ENCODE peak calls at places on chromosomes 11 and 22, in ten cellular contexts. N, Y, A, Q, M, L, K, O, U and Z are unnamed samples.

GRCh38 chr11:68313574-68314202 is 1.3 kb downstream of the LRP5 start:
- DNase-seq in N (peak; percentile 49), Y (no peak), A (no peak), Q (no peak), M (no peak), L (peak; percentile 38), K (no peak), O (no peak), U (no peak), Z (peak; percentile 52)

GRCh38 chr22:25602924-25603323 is 38.4 kb downstream of the GRK3 start:
- DNase-seq in N (no peak), Y (no peak), A (no peak), Q (no peak), M (no peak), L (no peak), K (no peak), O (no peak), U (no peak), Z (no peak)

GRCh38 chr11:117836077-117836960 is 11.8 kb upstream of the FXYD2 start:
- DNase-seq in N (no peak), Y (no peak), A (no peak), Q (no peak), M (peak; percentile 45), L (no peak), K (no peak), O (peak; percentile 42), U (no peak), Z (no peak)

GRCh38 chr11:44787070-44787469 is 60.3 kb downstream of the TSPAN18 start:
- DNase-seq in N (no peak), Y (no peak), A (no peak), Q (no peak), M (no peak), L (no peak), K (no peak), O (no peak), U (no peak), Z (no peak)

GRCh38 chr22:37059876-37060449 is 8.4 kb downstream of the KCTD17 start:
- DNase-seq in N (no peak), Y (no peak), A (no peak), Q (no peak), M (no peak), L (no peak), K (peak; percentile 3), O (no peak), U (no peak), Z (no peak)

GRCh38 chr22:26914786-26915185 is 257.4 kb downstream of the MIAT start:
- DNase-seq in N (no peak), Y (no peak), A (no peak), Q (no peak), M (no peak), L (no peak), K (no peak), O (no peak), U (no peak), Z (no peak)

GRCh38 chr11:87295237-87295636 is 257.5 kb downstream of the TMEM135 start:
- DNase-seq in N (no peak), Y (no peak), A (no peak), Q (no peak), M (no peak), L (no peak), K (no peak), O (no peak), U (no peak), Z (no peak)

GRCh38 chr22:24324137-24324536 is 53.5 kb downstream of the SPECC1L start:
- DNase-seq in N (no peak), Y (no peak), A (no peak), Q (no peak), M (no peak), L (no peak), K (no peak), O (no peak), U (no peak), Z (no peak)

GRCh38 chr11:2922635-2923034 is 6.6 kb downstream of the PHLDA2 start:
- DNase-seq in N (no peak), Y (no peak), A (no peak), Q (no peak), M (no peak), L (no peak), K (no peak), O (no peak), U (no peak), Z (no peak)

GRCh38 chr11:1116666-1117390 is 40.9 kb upstream of the MUC5AC start:
- DNase-seq in N (no peak), Y (no peak), A (peak; percentile 36), Q (no peak), M (peak; percentile 69), L (no peak), K (no peak), O (peak; percentile 34), U (no peak), Z (no peak)

GRCh38 chr11:1893581-1894359 is 2.1 kb upstream of the PRR33 start:
- DNase-seq in N (no peak), Y (no peak), A (no peak), Q (no peak), M (no peak), L (no peak), K (no peak), O (no peak), U (no peak), Z (no peak)

GRCh38 chr22:40922484-40923303 is 28.5 kb upstream of the RBX1 start:
- DNase-seq in N (peak; percentile 71), Y (peak; percentile 2), A (no peak), Q (peak; percentile 19), M (no peak), L (peak; percentile 81), K (no peak), O (no peak), U (no peak), Z (peak; percentile 41)

GRCh38 chr22:41619979-41620645 is 731 bp downstream of the DESI1 start:
- DNase-seq in N (peak; percentile 36), Y (peak; percentile 32), A (peak; percentile 67), Q (peak; percentile 39), M (no peak), L (no peak), K (peak; percentile 32), O (peak; percentile 62), U (no peak), Z (no peak)

GRCh38 chr22:35838849-35839646 is 121.4 kb downstream of the APOL5 start:
- DNase-seq in N (peak; percentile 60), Y (peak; percentile 23), A (no peak), Q (no peak), M (no peak), L (peak; percentile 87), K (no peak), O (no peak), U (peak; percentile 35), Z (peak; percentile 70)
- TF ChIP-seq CTCF in N (peak; percentile 59), Y (peak; percentile 48), A (peak; percentile 35), Q (no peak), M (no peak), L (peak; percentile 64), K (peak; percentile 29), O (peak; percentile 30), U (no peak), Z (peak; percentile 67)

DNA sequence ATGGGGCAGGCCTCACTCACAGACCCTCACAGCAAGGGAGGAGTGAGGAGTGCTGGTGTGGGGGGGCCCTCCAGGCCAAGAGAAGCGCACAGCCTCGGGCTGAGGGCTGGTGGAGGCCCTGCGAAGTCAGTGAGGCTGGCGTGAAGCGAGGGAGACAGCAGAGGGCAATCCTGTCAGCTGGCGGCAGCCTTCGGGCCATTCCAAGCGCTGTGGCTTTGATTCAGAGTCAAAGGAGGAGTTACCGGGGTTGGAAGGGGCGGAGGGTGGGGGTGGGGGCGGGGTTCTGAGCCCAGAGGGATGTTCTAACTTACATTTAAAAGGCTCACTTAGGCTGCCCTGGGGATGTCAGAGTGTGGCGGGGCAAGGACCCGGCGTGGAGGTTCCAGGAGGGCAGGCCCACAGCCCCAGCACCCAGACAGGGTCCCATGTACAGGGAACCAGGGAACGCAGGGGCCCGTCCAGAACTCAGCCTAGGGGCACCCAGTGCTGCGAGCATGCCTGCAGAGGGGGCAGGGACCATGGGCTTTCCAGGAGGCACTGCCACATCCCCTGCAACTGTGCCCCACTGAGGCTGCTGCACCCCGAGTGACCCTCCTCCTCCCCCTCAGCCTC is 39.5 kb upstream of the TTLL12 start:
- DNase-seq in N (peak; percentile 67), Y (no peak), A (no peak), Q (no peak), M (no peak), L (peak; percentile 40), K (no peak), O (no peak), U (no peak), Z (no peak)
- TF ChIP-seq CTCF in N (no peak), Y (no peak), A (no peak), Q (no peak), M (no peak), L (no peak), K (no peak), O (no peak), U (no peak), Z (peak; percentile 11)

GRCh38 chr11:66264893-66265292 is 3.5 kb upstream of the RAB1B start:
- DNase-seq in N (no peak), Y (no peak), A (peak; percentile 49), Q (no peak), M (no peak), L (no peak), K (no peak), O (no peak), U (no peak), Z (no peak)
- TF ChIP-seq CTCF in N (peak; percentile 37), Y (no peak), A (peak; percentile 16), Q (peak; percentile 65), M (no peak), L (peak; percentile 28), K (no peak), O (peak; percentile 3), U (no peak), Z (peak; percentile 25)

GRCh38 chr11:93536346-93536871 is 6.8 kb downstream of the SMCO4 start:
- DNase-seq in N (no peak), Y (no peak), A (no peak), Q (no peak), M (no peak), L (peak; percentile 19), K (peak; percentile 34), O (no peak), U (no peak), Z (no peak)
- TF ChIP-seq CTCF in N (no peak), Y (no peak), A (no peak), Q (peak; percentile 23), M (no peak), L (no peak), K (no peak), O (no peak), U (no peak), Z (no peak)